ENCODE peak calls at places on chromosomes 3 and 15, in eight cellular contexts. R, N, X, J, Y, S, Q and L are unnamed samples. For H3K27me3, the result is how much of the 10 kb centered on the place peaks cover.

GRCh38 chr3:129211772-129212171 is 28.1 kb upstream of the CNBP start:
- DNase-seq in X (peak), S (peak), Y (peak), J (no peak), N (no peak), R (peak), Q (no peak), L (no peak)

GRCh38 chr3:73475717-73476116 is 149.0 kb downstream of the PDZRN3 start:
- DNase-seq in S (no peak), Y (no peak), Q (no peak), N (no peak), X (no peak), J (no peak), R (no peak), L (no peak)

GRCh38 chr15:97708252-97708651 is 252.3 kb upstream of the ARRDC4 start:
- DNase-seq in S (no peak), J (no peak), R (no peak), X (no peak), N (no peak), Y (no peak), Q (no peak), L (no peak)

GRCh38 chr3:107810195-107811071 is 280.4 kb downstream of the CD47 start:
- DNase-seq in R (no peak), N (no peak), S (no peak), X (peak), Y (no peak), Q (no peak), J (no peak), L (no peak)

GRCh38 chr15:81351651-81352050 is 22.4 kb downstream of the TMC3 start:
- DNase-seq in R (no peak), X (no peak), N (no peak), Y (no peak), J (no peak), Q (no peak), S (no peak), L (no peak)

GRCh38 chr15:69798481-69799315 is 299.0 kb downstream of the TLE3 start:
- DNase-seq in X (no peak), Y (no peak), J (no peak), S (no peak), Q (no peak), N (no peak), R (no peak), L (no peak)

GRCh38 chr3:20772869-20773268 is 586.9 kb upstream of the SGO1 start:
- DNase-seq in N (no peak), R (no peak), J (no peak), Y (no peak), X (no peak), S (no peak), Q (no peak), L (no peak)

GRCh38 chr3:12470111-12470510 is 14.2 kb upstream of the TSEN2 start:
- DNase-seq in J (no peak), S (no peak), X (no peak), R (no peak), N (no peak), Q (no peak), Y (no peak), L (no peak)

GRCh38 chr15:76253851-76254440 is 57.3 kb downstream of the ETFA start:
- DNase-seq in S (no peak), X (no peak), Q (peak), J (peak), Y (no peak), N (no peak), R (peak), L (no peak)

GRCh38 chr3:129940086-129940485 is 34.4 kb upstream of the TRH start:
- DNase-seq in N (no peak), J (no peak), X (no peak), S (no peak), Q (no peak), Y (no peak), R (no peak), L (no peak)

GRCh38 chr15:47711654-47712053 is 5.7 kb upstream of the SEMA6D start:
- DNase-seq in Q (peak), X (no peak), S (no peak), N (no peak), J (peak), Y (no peak), R (peak), L (no peak)

GRCh38 chr3:108124337-108125150 is 33.7 kb upstream of the CD47 start:
- DNase-seq in Y (no peak), S (peak), R (no peak), X (no peak), N (peak), Q (peak), J (no peak), L (peak)

GRCh38 chr3:118817748-118818165 is 216.9 kb downstream of the IGSF11 start:
- DNase-seq in Q (peak), X (peak), Y (peak), R (peak), S (peak), J (peak), N (peak), L (no peak)

GRCh38 chr3:101036213-101036618 is 43.0 kb upstream of the ABI3BP start:
- DNase-seq in J (peak), X (peak), S (no peak), Q (peak), R (no peak), Y (peak), N (no peak), L (no peak)

GRCh38 chr3:96491023-96491422 is 323.4 kb upstream of the EPHA6 start:
- DNase-seq in Y (no peak), X (no peak), Q (no peak), S (no peak), R (no peak), N (no peak), J (no peak), L (no peak)

GRCh38 chr3:78726545-78726944 is 1041.3 kb downstream of the ROBO1 start:
- DNase-seq in N (no peak), J (peak), Y (no peak), Q (peak), X (no peak), S (no peak), R (peak), L (no peak)

GRCh38 chr3:124272611-124273151 is 280.8 kb upstream of the ROPN1 start:
- DNase-seq in Q (no peak), R (no peak), Y (no peak), J (no peak), S (no peak), X (no peak), N (no peak), L (no peak)

GRCh38 chr15:98952381-98952803 is 55.2 kb downstream of the PGPEP1L start:
- DNase-seq in N (no peak), Y (peak), J (no peak), X (no peak), S (no peak), R (no peak), Q (no peak), L (peak)

GRCh38 chr3:51581529-51581928 is 43.0 kb downstream of the RAD54L2 start:
- DNase-seq in Q (peak), N (no peak), S (no peak), X (peak), R (peak), J (no peak), Y (no peak), L (no peak)

GRCh38 chr3:36418296-36418695 is 38.0 kb downstream of the STAC start:
- DNase-seq in X (no peak), S (no peak), Y (no peak), N (no peak), R (no peak), J (no peak), Q (no peak), L (no peak)

GRCh38 chr15:49415638-49416037 is 7.4 kb upstream of the FGF7 start:
- DNase-seq in J (no peak), R (no peak), S (no peak), N (no peak), Q (no peak), X (no peak), Y (no peak), L (no peak)

GRCh38 chr15:78715439-78715838 is 74.4 kb upstream of the CHRNB4 start:
- DNase-seq in Q (no peak), X (no peak), S (no peak), Y (no peak), J (no peak), R (no peak), N (no peak), L (no peak)

GRCh38 chr3:5202267-5202666 is 14.8 kb downstream of the EDEM1 start:
- DNase-seq in N (no peak), J (no peak), Y (no peak), R (peak), Q (no peak), S (no peak), X (no peak), L (no peak)

GRCh38 chr3:184096811-184097378 is at the start of gene HTR3E:
- DNase-seq in J (no peak), Y (no peak), N (no peak), R (no peak), S (no peak), X (no peak), Q (no peak), L (no peak)

GRCh38 chr3:192851821-192852352 is 65.8 kb downstream of the MB21D2 start:
- DNase-seq in R (no peak), Y (peak), J (no peak), Q (no peak), X (peak), N (no peak), S (peak), L (no peak)

GRCh38 chr3:135103913-135104312 is 308.9 kb downstream of the EPHB1 start:
- DNase-seq in S (no peak), Y (no peak), R (peak), X (peak), N (no peak), J (peak), Q (no peak), L (no peak)

GRCh38 chr15:47548189-47548588 is 169.1 kb upstream of the SEMA6D start:
- DNase-seq in S (no peak), R (no peak), Q (no peak), Y (no peak), N (no peak), J (peak), X (no peak), L (no peak)

GRCh38 chr15:74726774-74727164 is 1.4 kb upstream of the CYP1A1 start:
- DNase-seq in J (no peak), R (no peak), Y (no peak), Q (peak), S (no peak), X (no peak), N (no peak), L (no peak)

GRCh38 chr3:122003112-122003511 is 18.9 kb downstream of the ILDR1 start:
- DNase-seq in J (no peak), R (no peak), Q (no peak), Y (no peak), N (no peak), S (no peak), X (no peak), L (peak)

GRCh38 chr15:75659928-75660645 is 12.4 kb downstream of the SNX33 start:
- DNase-seq in S (no peak), R (peak), J (no peak), Q (no peak), Y (no peak), N (no peak), X (no peak), L (no peak)

GRCh38 chr15:85710340-85710842 is 84.3 kb downstream of the KLHL25 start:
- DNase-seq in Q (no peak), J (no peak), R (no peak), S (no peak), X (no peak), Y (no peak), N (no peak), L (peak)

GRCh38 chr3:187746479-187747335 is 1.4 kb upstream of the BCL6 start:
- DNase-seq in S (no peak), Y (no peak), X (peak), J (peak), Q (peak), R (no peak), N (no peak), L (no peak)

GRCh38 chr3:122577409-122578028 is at the start of gene PARP15:
- DNase-seq in Q (peak), X (no peak), J (peak), R (peak), S (peak), N (peak), Y (no peak), L (peak)

GRCh38 chr15:77642019-77642418 is 9.3 kb upstream of the LINGO1 start:
- DNase-seq in X (no peak), N (no peak), Q (no peak), J (no peak), Y (no peak), S (no peak), R (no peak), L (no peak)

GRCh38 chr3:64651286-64651685 is 36.5 kb downstream of the ADAMTS9 start:
- DNase-seq in R (no peak), X (no peak), Y (no peak), J (no peak), N (no peak), S (no peak), Q (no peak), L (no peak)

GRCh38 chr3:177760803-177761202 is 563.5 kb upstream of the TBL1XR1 start:
- DNase-seq in J (no peak), Y (no peak), N (no peak), S (no peak), X (no peak), R (no peak), Q (no peak), L (no peak)

DNA sequence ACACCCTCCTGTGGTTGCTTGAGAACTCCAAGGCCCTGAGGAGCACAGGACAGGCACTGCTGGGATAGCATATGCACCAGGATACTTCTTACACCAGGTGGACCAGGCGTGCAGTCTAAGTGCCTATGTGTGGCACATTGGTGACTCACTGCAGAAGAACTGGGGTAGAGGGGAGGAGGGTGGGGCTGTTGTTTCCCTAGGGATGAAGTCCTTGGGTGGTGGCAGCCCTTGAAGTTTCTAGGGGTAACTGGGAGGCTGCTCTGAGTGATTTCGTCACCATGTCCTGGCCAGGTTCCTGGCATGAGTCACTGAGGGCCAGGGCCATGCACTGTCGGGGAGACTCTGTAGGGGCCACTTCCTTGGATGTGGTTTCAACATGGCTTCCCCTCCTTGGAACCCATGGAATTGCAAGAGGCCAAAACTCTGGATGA is 15.9 kb downstream of the MYZAP start:
- DNase-seq in Q (no peak), Y (peak), R (no peak), X (peak), J (no peak), S (peak), N (no peak), L (no peak)
- TF ChIP-seq CTCF in Q (no peak), Y (no peak), R (no peak), X (no peak), J (no peak), S (peak), N (no peak), L (no peak)

GRCh38 chr3:146091397-146091796 is 69.6 kb downstream of the PLOD2 start:
- DNase-seq in S (no peak), Q (no peak), Y (no peak), N (no peak), X (no peak), J (no peak), R (no peak), L (no peak)
- H3K4me3 ChIP-seq in S (no peak), Q (no peak), Y (no peak), N (no peak), X (no peak), J (no peak), R (no peak), L (no peak)

GRCh38 chr3:150961949-150962348 is 10.6 kb downstream of the CLRN1 start:
- DNase-seq in X (no peak), S (no peak), Y (no peak), N (no peak), R (no peak), Q (no peak), J (no peak), L (no peak)

GRCh38 chr3:150960708-150961684 is 11.5 kb downstream of the CLRN1 start:
- DNase-seq in S (no peak), Y (no peak), N (no peak), R (no peak), J (no peak), Q (no peak), X (no peak), L (no peak)

GRCh38 chr3:150956376-150956775 is 16.2 kb downstream of the CLRN1 start:
- DNase-seq in Y (no peak), R (no peak), J (no peak), X (peak), Q (no peak), N (no peak), S (no peak), L (no peak)

DNA sequence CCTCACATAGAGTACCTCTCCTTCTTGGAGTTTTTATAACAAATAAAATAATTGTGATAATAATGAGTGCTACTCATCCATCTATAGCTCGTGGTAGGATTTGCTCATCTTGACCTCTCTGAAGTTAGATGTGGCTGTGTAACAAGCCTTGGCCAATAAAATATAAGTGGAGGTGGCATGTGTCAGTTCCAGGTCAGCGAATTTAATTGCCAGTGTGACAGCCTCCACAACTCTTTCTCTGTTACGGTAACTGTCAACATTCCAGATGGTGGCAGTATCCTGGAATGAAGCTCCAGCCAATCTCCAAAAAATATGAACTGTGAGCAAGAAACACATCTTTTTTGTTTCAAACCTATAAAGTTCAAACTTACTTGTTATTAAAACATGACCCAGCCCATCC is 13.8 kb downstream of the CLRN1 start:
- DNase-seq in N (no peak), J (no peak), Q (no peak), X (no peak), Y (no peak), R (no peak), S (no peak), L (no peak)
- H3K27me3 ChIP-seq in N (under half), J (under half), Q (under half), X (under half), Y (under half), R (half or more), S (under half), L (under half)

GRCh38 chr3:38738630-38739395 is 77.2 kb downstream of the SCN10A start:
- DNase-seq in J (peak), R (peak), Q (peak), N (no peak), S (peak), X (peak), Y (peak), L (no peak)
- TF ChIP-seq CTCF in J (peak), R (peak), Q (peak), N (no peak), S (peak), X (peak), Y (no peak), L (peak)

GRCh38 chr3:133574260-133574881 is 885 bp downstream of the CDV3 start:
- DNase-seq in S (peak), R (peak), Q (peak), J (peak), X (peak), Y (peak), N (peak), L (peak)

GRCh38 chr3:133575121-133575520 is 1.6 kb downstream of the CDV3 start:
- DNase-seq in N (no peak), X (no peak), Q (no peak), J (no peak), Y (no peak), R (no peak), S (no peak), L (no peak)

GRCh38 chr3:133572158-133573053 is 1.1 kb upstream of the CDV3 start:
- DNase-seq in S (peak), N (no peak), X (peak), R (no peak), J (no peak), Q (peak), Y (no peak), L (peak)

GRCh38 chr3:133573629-133574194 is at the start of gene CDV3:
- DNase-seq in S (no peak), R (no peak), J (peak), Q (peak), N (no peak), X (no peak), Y (no peak), L (no peak)

GRCh38 chr3:133573054-133573628 is 345 bp upstream of the CDV3 start:
- DNase-seq in Q (peak), J (peak), S (peak), X (peak), N (peak), Y (peak), R (peak), L (peak)
- H3K4me3 ChIP-seq in Q (peak), J (peak), S (peak), X (no peak), N (peak), Y (no peak), R (peak), L (peak)

GRCh38 chr3:38590521-38590920 is 59.0 kb downstream of the SCN5A start:
- DNase-seq in Y (no peak), Q (no peak), R (no peak), S (peak), X (no peak), N (no peak), J (no peak), L (no peak)
- H3K27me3 ChIP-seq in Y (under half), Q (under half), R (under half), S (under half), X (under half), N (under half), J (under half), L (under half)